ENCODE peak calls at places on chromosomes 11 and 22, in ten cellular contexts. D is epithelial cell of esophagus; R is G401; J is activated gamma-delta T cell treated with anti-CD3 and anti-CD28 coated beads, Interleukin-2, amount 50 U/mL, for 16 hours; E is ELR; G is kidney; O is GM18507; M is activated T-cell treated with anti-CD3 and anti-CD28 coated beads for 48 hours; Y is hepatocyte; N is KG1. U is an unnamed sample.
A peak's percentile ranks its signal among the peaks of the same experiment; 100 is the strongest.

GRCh38 chr11:104728927-104729326 is 169.3 kb downstream of the CASP12 start:
- DNase-seq in D (no peak), R (no peak), J (no peak), E (no peak), G (no peak), O (no peak), M (no peak), Y (no peak), N (no peak), U (no peak)

GRCh38 chr11:27464155-27464759 is 8.3 kb downstream of the LGR4 start:
- DNase-seq in D (peak; percentile 86), R (no peak), J (no peak), E (peak; percentile 82), G (no peak), O (no peak), M (no peak), Y (peak; percentile 55), N (no peak), U (no peak)

GRCh38 chr11:46278387-46279173 is 1.1 kb downstream of the CREB3L1 start:
- DNase-seq in D (no peak), R (no peak), J (no peak), E (peak; percentile 87), G (peak; percentile 80), O (no peak), M (peak; percentile 33), Y (peak; percentile 85), N (no peak), U (no peak)

GRCh38 chr11:86101493-86101892 is 32.6 kb upstream of the PICALM start:
- DNase-seq in D (peak; percentile 77), R (no peak), J (no peak), E (peak; percentile 74), G (no peak), O (no peak), M (no peak), Y (no peak), N (no peak), U (no peak)

GRCh38 chr11:47917643-47918369 is 62.6 kb upstream of the PTPRJ start:
- DNase-seq in D (peak; percentile 40), R (no peak), J (no peak), E (peak; percentile 65), G (peak; percentile 93), O (no peak), M (no peak), Y (peak; percentile 80), N (peak; percentile 38), U (no peak)

GRCh38 chr22:23218867-23219251 is 38.5 kb downstream of the BCR start:
- DNase-seq in D (no peak), R (peak; percentile 72), J (no peak), E (no peak), G (peak; percentile 92), O (no peak), M (no peak), Y (peak; percentile 73), N (no peak), U (no peak)

GRCh38 chr11:330307-330693 is 9.6 kb upstream of the IFITM3 start:
- DNase-seq in D (no peak), R (no peak), J (no peak), E (no peak), G (peak; percentile 64), O (no peak), M (no peak), Y (no peak), N (no peak), U (no peak)

GRCh38 chr11:46422588-46422987 is 31.0 kb upstream of the CHRM4 start:
- DNase-seq in D (no peak), R (no peak), J (no peak), E (peak; percentile 4), G (no peak), O (no peak), M (no peak), Y (no peak), N (no peak), U (no peak)

GRCh38 chr22:44698531-44699421 is 3.2 kb upstream of the PRR5 start:
- DNase-seq in D (no peak), R (peak; percentile 36), J (no peak), E (peak; percentile 72), G (no peak), O (no peak), M (no peak), Y (peak; percentile 81), N (no peak), U (no peak)

GRCh38 chr22:44697423-44698179 is 4.4 kb upstream of the PRR5 start:
- DNase-seq in D (peak; percentile 72), R (peak; percentile 40), J (peak; percentile 82), E (peak; percentile 78), G (no peak), O (peak; percentile 59), M (peak; percentile 81), Y (peak; percentile 88), N (peak; percentile 60), U (no peak)

GRCh38 chr22:35155403-35156025 is 89.6 kb downstream of the ISX start:
- DNase-seq in D (no peak), R (no peak), J (no peak), E (no peak), G (no peak), O (no peak), M (no peak), Y (no peak), N (no peak), U (no peak)

GRCh38 chr11:118889796-118890195 is 6.1 kb downstream of the CXCR5 start:
- DNase-seq in D (peak; percentile 41), R (no peak), J (no peak), E (peak; percentile 32), G (peak; percentile 75), O (no peak), M (no peak), Y (peak; percentile 31), N (no peak), U (no peak)

GRCh38 chr22:47552541-47553205 is 790.2 kb downstream of the TBC1D22A start:
- DNase-seq in D (no peak), R (no peak), J (no peak), E (no peak), G (peak; percentile 46), O (no peak), M (no peak), Y (no peak), N (no peak), U (no peak)